ENCODE peak calls at places on chromosome 22, in nine cellular contexts. One of them, this sample, is unnamed. For H3K27me3, the result is how much of the 10 kb centered on the place peaks cover.

GRCh38 chr22:38554281-38554680 is 15.7 kb downstream of the DMC1 start:
- DNase-seq in endodermal cell: no peak
- DNase-seq in adrenal gland: no peak
- DNase-seq in esophagus squamous epithelium: no peak
- DNase-seq in stomach: no peak
- DNase-seq in left lung: no peak
- DNase-seq in tibial artery: no peak
- DNase-seq in spleen: no peak
- DNase-seq in heart right ventricle: no peak
- DNase-seq in this sample: no peak

GRCh38 chr22:37801946-37802309 is 5.8 kb upstream of the GCAT start:
- DNase-seq in endodermal cell: no peak
- DNase-seq in adrenal gland: no peak
- DNase-seq in esophagus squamous epithelium: no peak
- DNase-seq in stomach: no peak
- DNase-seq in left lung: no peak
- DNase-seq in tibial artery: no peak
- DNase-seq in spleen: no peak
- DNase-seq in heart right ventricle: no peak
- DNase-seq in this sample: no peak

GRCh38 chr22:46377566-46378498 is 42.3 kb downstream of the TRMU start:
- DNase-seq in endodermal cell: peak
- DNase-seq in adrenal gland: peak
- DNase-seq in esophagus squamous epithelium: no peak
- DNase-seq in stomach: peak
- DNase-seq in left lung: peak
- DNase-seq in tibial artery: no peak
- DNase-seq in spleen: no peak
- DNase-seq in heart right ventricle: peak
- DNase-seq in this sample: no peak

GRCh38 chr22:39463931-39464390 is 7.1 kb downstream of the MGAT3 start:
- DNase-seq in endodermal cell: no peak
- DNase-seq in adrenal gland: peak
- DNase-seq in esophagus squamous epithelium: no peak
- DNase-seq in stomach: no peak
- DNase-seq in left lung: peak
- DNase-seq in tibial artery: no peak
- DNase-seq in spleen: peak
- DNase-seq in heart right ventricle: no peak
- DNase-seq in this sample: no peak

GRCh38 chr22:48405741-48406140 is 1421.9 kb downstream of the BRD1 start:
- DNase-seq in endodermal cell: no peak
- DNase-seq in adrenal gland: no peak
- DNase-seq in esophagus squamous epithelium: no peak
- DNase-seq in stomach: no peak
- DNase-seq in left lung: no peak
- DNase-seq in tibial artery: no peak
- DNase-seq in spleen: no peak
- DNase-seq in heart right ventricle: no peak
- DNase-seq in this sample: no peak

GRCh38 chr22:21972293-21972779 is 10.3 kb downstream of the TOP3B start:
- DNase-seq in endodermal cell: peak
- DNase-seq in adrenal gland: no peak
- DNase-seq in esophagus squamous epithelium: no peak
- DNase-seq in stomach: no peak
- DNase-seq in left lung: no peak
- DNase-seq in tibial artery: no peak
- DNase-seq in spleen: no peak
- DNase-seq in heart right ventricle: no peak
- DNase-seq in this sample: peak

GRCh38 chr22:25650834-25651233 is 86.4 kb downstream of the GRK3 start:
- DNase-seq in endodermal cell: no peak
- DNase-seq in adrenal gland: no peak
- DNase-seq in esophagus squamous epithelium: no peak
- DNase-seq in stomach: no peak
- DNase-seq in left lung: no peak
- DNase-seq in tibial artery: no peak
- DNase-seq in spleen: no peak
- DNase-seq in heart right ventricle: no peak
- DNase-seq in this sample: no peak

GRCh38 chr22:19971276-19972124 is 29.9 kb upstream of the TXNRD2 start:
- DNase-seq in endodermal cell: no peak
- DNase-seq in adrenal gland: no peak
- DNase-seq in esophagus squamous epithelium: no peak
- DNase-seq in stomach: peak
- DNase-seq in left lung: peak
- DNase-seq in tibial artery: no peak
- DNase-seq in spleen: no peak
- DNase-seq in heart right ventricle: no peak
- DNase-seq in this sample: no peak

GRCh38 chr22:30843245-30843644 is 125.3 kb downstream of the MORC2 start:
- DNase-seq in endodermal cell: no peak
- DNase-seq in adrenal gland: no peak
- DNase-seq in esophagus squamous epithelium: no peak
- DNase-seq in stomach: peak
- DNase-seq in left lung: no peak
- DNase-seq in tibial artery: no peak
- DNase-seq in spleen: no peak
- DNase-seq in heart right ventricle: no peak
- DNase-seq in this sample: no peak

GRCh38 chr22:43711681-43712080 is 100.4 kb downstream of the EFCAB6 start:
- DNase-seq in endodermal cell: no peak
- DNase-seq in adrenal gland: no peak
- DNase-seq in esophagus squamous epithelium: no peak
- DNase-seq in stomach: no peak
- DNase-seq in left lung: no peak
- DNase-seq in tibial artery: no peak
- DNase-seq in spleen: no peak
- DNase-seq in heart right ventricle: no peak
- DNase-seq in this sample: no peak

GRCh38 chr22:21865041-21865440 is 2.4 kb downstream of the MAPK1 start:
- DNase-seq in endodermal cell: no peak
- DNase-seq in adrenal gland: peak
- DNase-seq in esophagus squamous epithelium: no peak
- DNase-seq in stomach: peak
- DNase-seq in left lung: peak
- DNase-seq in tibial artery: peak
- DNase-seq in spleen: no peak
- DNase-seq in heart right ventricle: no peak
- DNase-seq in this sample: no peak

GRCh38 chr22:39543095-39543494 is 10.5 kb upstream of the RPS19BP1 start:
- DNase-seq in endodermal cell: peak
- DNase-seq in adrenal gland: no peak
- DNase-seq in esophagus squamous epithelium: no peak
- DNase-seq in stomach: no peak
- DNase-seq in left lung: no peak
- DNase-seq in tibial artery: no peak
- DNase-seq in spleen: no peak
- DNase-seq in heart right ventricle: no peak
- DNase-seq in this sample: no peak

GRCh38 chr22:24727218-24727851 is 47.2 kb downstream of the PIWIL3 start:
- DNase-seq in endodermal cell: no peak
- DNase-seq in adrenal gland: peak
- DNase-seq in esophagus squamous epithelium: no peak
- DNase-seq in stomach: peak
- DNase-seq in left lung: no peak
- DNase-seq in tibial artery: no peak
- DNase-seq in spleen: no peak
- DNase-seq in heart right ventricle: no peak
- DNase-seq in this sample: no peak

GRCh38 chr22:45968751-45969413 is 8.1 kb downstream of the WNT7B start:
- DNase-seq in endodermal cell: no peak
- DNase-seq in adrenal gland: no peak
- DNase-seq in esophagus squamous epithelium: no peak
- DNase-seq in stomach: no peak
- DNase-seq in left lung: no peak
- DNase-seq in tibial artery: no peak
- DNase-seq in spleen: no peak
- DNase-seq in heart right ventricle: no peak
- DNase-seq in this sample: no peak

GRCh38 chr22:21652547-21653545 is 10.7 kb downstream of the SDF2L1 start:
- DNase-seq in endodermal cell: no peak
- DNase-seq in adrenal gland: no peak
- DNase-seq in esophagus squamous epithelium: no peak
- DNase-seq in stomach: no peak
- DNase-seq in left lung: no peak
- DNase-seq in tibial artery: no peak
- DNase-seq in spleen: no peak
- DNase-seq in heart right ventricle: no peak
- DNase-seq in this sample: no peak

GRCh38 chr22:20203142-20204099 is 52.6 kb upstream of the CCDC188 start:
- DNase-seq in endodermal cell: peak
- DNase-seq in adrenal gland: peak
- DNase-seq in esophagus squamous epithelium: no peak
- DNase-seq in stomach: peak
- DNase-seq in left lung: peak
- DNase-seq in tibial artery: peak
- DNase-seq in spleen: no peak
- DNase-seq in heart right ventricle: peak
- DNase-seq in this sample: no peak

GRCh38 chr22:23815781-23816551 is 22.8 kb downstream of the DERL3 start:
- DNase-seq in endodermal cell: no peak
- DNase-seq in adrenal gland: no peak
- DNase-seq in esophagus squamous epithelium: no peak
- DNase-seq in stomach: no peak
- DNase-seq in left lung: no peak
- DNase-seq in tibial artery: no peak
- DNase-seq in spleen: peak
- DNase-seq in heart right ventricle: peak
- DNase-seq in this sample: no peak

GRCh38 chr22:49330421-49331222 is 497.1 kb downstream of the BRD1 start:
- DNase-seq in endodermal cell: peak
- DNase-seq in adrenal gland: no peak
- DNase-seq in esophagus squamous epithelium: no peak
- DNase-seq in stomach: peak
- DNase-seq in left lung: peak
- DNase-seq in tibial artery: no peak
- DNase-seq in spleen: peak
- DNase-seq in heart right ventricle: no peak
- DNase-seq in this sample: no peak

GRCh38 chr22:20844055-20845037 is 14.3 kb downstream of the PI4KA start:
- DNase-seq in endodermal cell: peak
- DNase-seq in adrenal gland: no peak
- DNase-seq in esophagus squamous epithelium: no peak
- DNase-seq in stomach: no peak
- DNase-seq in left lung: no peak
- DNase-seq in tibial artery: no peak
- DNase-seq in spleen: no peak
- DNase-seq in heart right ventricle: no peak
- DNase-seq in this sample: no peak

GRCh38 chr22:35582218-35582860 is 34.8 kb downstream of the MB start:
- DNase-seq in endodermal cell: no peak
- DNase-seq in adrenal gland: no peak
- DNase-seq in esophagus squamous epithelium: no peak
- DNase-seq in stomach: no peak
- DNase-seq in left lung: no peak
- DNase-seq in tibial artery: no peak
- DNase-seq in spleen: no peak
- DNase-seq in heart right ventricle: no peak
- DNase-seq in this sample: no peak
- H3K27ac ChIP-seq in endodermal cell: no peak
- H3K27ac ChIP-seq in adrenal gland: no peak
- H3K27ac ChIP-seq in esophagus squamous epithelium: peak
- H3K27ac ChIP-seq in stomach: no peak
- H3K27ac ChIP-seq in left lung: no peak
- H3K27ac ChIP-seq in tibial artery: no peak
- H3K27ac ChIP-seq in spleen: no peak
- H3K27ac ChIP-seq in heart right ventricle: no peak
- H3K27ac ChIP-seq in this sample: no peak

GRCh38 chr22:17232406-17232805 is 13.2 kb upstream of the ADA2 start:
- DNase-seq in endodermal cell: peak
- DNase-seq in adrenal gland: no peak
- DNase-seq in esophagus squamous epithelium: no peak
- DNase-seq in stomach: no peak
- DNase-seq in left lung: no peak
- DNase-seq in tibial artery: no peak
- DNase-seq in spleen: no peak
- DNase-seq in heart right ventricle: no peak
- DNase-seq in this sample: no peak

GRCh38 chr22:17233348-17234043 is 14.3 kb upstream of the ADA2 start:
- DNase-seq in endodermal cell: peak
- DNase-seq in adrenal gland: no peak
- DNase-seq in esophagus squamous epithelium: no peak
- DNase-seq in stomach: no peak
- DNase-seq in left lung: no peak
- DNase-seq in tibial artery: no peak
- DNase-seq in spleen: peak
- DNase-seq in heart right ventricle: no peak
- DNase-seq in this sample: no peak

GRCh38 chr22:17235149-17235655 is 16.0 kb upstream of the ADA2 start:
- DNase-seq in endodermal cell: peak
- DNase-seq in adrenal gland: no peak
- DNase-seq in esophagus squamous epithelium: no peak
- DNase-seq in stomach: no peak
- DNase-seq in left lung: no peak
- DNase-seq in tibial artery: no peak
- DNase-seq in spleen: peak
- DNase-seq in heart right ventricle: no peak
- DNase-seq in this sample: no peak

GRCh38 chr22:17235861-17236260 is 16.6 kb upstream of the ADA2 start:
- DNase-seq in endodermal cell: no peak
- DNase-seq in adrenal gland: no peak
- DNase-seq in esophagus squamous epithelium: no peak
- DNase-seq in stomach: no peak
- DNase-seq in left lung: no peak
- DNase-seq in tibial artery: no peak
- DNase-seq in spleen: peak
- DNase-seq in heart right ventricle: no peak
- DNase-seq in this sample: no peak

GRCh38 chr22:17234144-17234623 is 14.9 kb upstream of the ADA2 start:
- DNase-seq in endodermal cell: peak
- DNase-seq in adrenal gland: no peak
- DNase-seq in esophagus squamous epithelium: no peak
- DNase-seq in stomach: no peak
- DNase-seq in left lung: no peak
- DNase-seq in tibial artery: no peak
- DNase-seq in spleen: peak
- DNase-seq in heart right ventricle: no peak
- DNase-seq in this sample: no peak
- TF ChIP-seq CTCF in endodermal cell: peak
- TF ChIP-seq CTCF in adrenal gland: no peak
- TF ChIP-seq CTCF in esophagus squamous epithelium: no peak
- TF ChIP-seq CTCF in stomach: no peak
- TF ChIP-seq CTCF in left lung: no peak
- TF ChIP-seq CTCF in tibial artery: no peak
- TF ChIP-seq CTCF in spleen: no peak
- TF ChIP-seq CTCF in heart right ventricle: peak
- TF ChIP-seq CTCF in this sample: no peak

GRCh38 chr22:27792452-27793165 is 8.9 kb downstream of the MN1 start:
- DNase-seq in endodermal cell: no peak
- DNase-seq in adrenal gland: no peak
- DNase-seq in esophagus squamous epithelium: no peak
- DNase-seq in stomach: no peak
- DNase-seq in left lung: no peak
- DNase-seq in tibial artery: no peak
- DNase-seq in spleen: no peak
- DNase-seq in heart right ventricle: no peak
- DNase-seq in this sample: no peak
- H3K27me3 ChIP-seq in endodermal cell: under half
- H3K27me3 ChIP-seq in adrenal gland: under half
- H3K27me3 ChIP-seq in esophagus squamous epithelium: under half
- H3K27me3 ChIP-seq in stomach: under half
- H3K27me3 ChIP-seq in left lung: under half
- H3K27me3 ChIP-seq in tibial artery: under half
- H3K27me3 ChIP-seq in spleen: under half
- H3K27me3 ChIP-seq in heart right ventricle: under half
- H3K27me3 ChIP-seq in this sample: under half

GRCh38 chr22:35740616-35741015 is 22.9 kb downstream of the APOL5 start:
- DNase-seq in endodermal cell: no peak
- DNase-seq in adrenal gland: no peak
- DNase-seq in esophagus squamous epithelium: no peak
- DNase-seq in stomach: no peak
- DNase-seq in left lung: no peak
- DNase-seq in tibial artery: no peak
- DNase-seq in spleen: no peak
- DNase-seq in heart right ventricle: no peak
- DNase-seq in this sample: no peak
- H3K27ac ChIP-seq in endodermal cell: no peak
- H3K27ac ChIP-seq in adrenal gland: no peak
- H3K27ac ChIP-seq in esophagus squamous epithelium: no peak
- H3K27ac ChIP-seq in stomach: no peak
- H3K27ac ChIP-seq in left lung: no peak
- H3K27ac ChIP-seq in tibial artery: no peak
- H3K27ac ChIP-seq in spleen: no peak
- H3K27ac ChIP-seq in heart right ventricle: no peak
- H3K27ac ChIP-seq in this sample: no peak

This sample was measured in CD4-positive, alpha-beta T cell.